ENCODE peak calls at places on chromosomes 1 and 21, in six cellular contexts. N is AG09319; E is islet precursor cell; I is bronchial epithelial cell; Q is activated CD4-positive, alpha-beta memory T cell treated with anti-CD3 and anti-CD28 coated beads for 36 hours; T is activated CD4-positive, alpha-beta T cell treated with anti-CD3 and anti-CD28 coated beads, Interleukin-2, amount 50 U/mL, for 4 hours. A is an unnamed sample.

GRCh38 chr1:55584521-55585401 is 369.6 kb upstream of the USP24 start:
- DNase-seq in E (peak; percentile 60), I (no peak), Q (no peak), N (peak; percentile 64), T (no peak), A (no peak)

GRCh38 chr1:39115271-39116110 is 89.0 kb upstream of the MACF1 start:
- DNase-seq in N (no peak), T (no peak), Q (peak; percentile 27), E (no peak), I (peak; percentile 78), A (peak; percentile 54)

GRCh38 chr1:212614398-212615091 is 6.0 kb downstream of the ATF3 start:
- DNase-seq in N (no peak), E (peak; percentile 20), I (peak; percentile 21), Q (no peak), T (no peak), A (no peak)

GRCh38 chr1:35220976-35221375 is 28.0 kb upstream of the SFPQ start:
- DNase-seq in Q (peak; percentile 12), T (no peak), E (peak; percentile 67), I (peak; percentile 18), N (no peak), A (no peak)

GRCh38 chr1:168321945-168322344 is 41.3 kb downstream of the TBX19 start:
- DNase-seq in E (no peak), I (peak; percentile 73), N (no peak), T (no peak), Q (no peak), A (peak; percentile 14)

GRCh38 chr1:1432566-1432950 is 2.9 kb upstream of the VWA1 start:
- DNase-seq in N (no peak), I (no peak), E (no peak), Q (no peak), T (no peak), A (no peak)

GRCh38 chr21:44623575-44623974 is 3.3 kb upstream of the KRTAP10-9 start:
- DNase-seq in T (no peak), I (no peak), Q (no peak), E (no peak), N (no peak), A (no peak)

GRCh38 chr1:235067396-235068154 is 61.1 kb downstream of the TOMM20 start:
- DNase-seq in T (no peak), N (peak; percentile 95), I (peak; percentile 100), E (peak; percentile 99), Q (peak; percentile 60), A (peak; percentile 98)

GRCh38 chr1:51000160-51000559 is 30.1 kb downstream of the CDKN2C start:
- DNase-seq in N (no peak), E (no peak), I (no peak), T (no peak), Q (no peak), A (no peak)

GRCh38 chr1:60367522-60367921 is 294.0 kb upstream of the C1orf87 start:
- DNase-seq in E (peak; percentile 53), T (no peak), I (no peak), Q (no peak), N (no peak), A (no peak)

GRCh38 chr21:44930543-44930981 is 9.3 kb upstream of the SLX9 start:
- DNase-seq in T (peak; percentile 64), I (no peak), N (no peak), Q (peak; percentile 81), E (no peak), A (no peak)

GRCh38 chr1:85284202-85284601 is 7.8 kb upstream of the BCL10 start:
- DNase-seq in T (no peak), E (no peak), I (no peak), Q (no peak), N (no peak), A (no peak)

GRCh38 chr21:27371065-27371464 is 404.2 kb upstream of the ADAMTS5 start:
- DNase-seq in Q (no peak), N (no peak), T (no peak), E (no peak), I (no peak), A (no peak)

GRCh38 chr1:22365331-22366295 is 86.0 kb upstream of the ZBTB40 start:
- DNase-seq in I (no peak), Q (no peak), N (no peak), E (no peak), T (no peak), A (no peak)

A was measured in LoVo.